ENCODE peak calls at places on chromosomes 11 and 22, in eight cellular contexts. B is pancreas, O is SJSA1, K is mesenchymal stem cell, Y is endothelial cell of umbilical vein, M is cardiac muscle cell, A is brain microvascular endothelial cell, F is neuronal stem cell. C is an unnamed sample.

GRCh38 chr11:69499216-69499945 is 17.9 kb downstream of the LINC01488 start:
- DNase-seq in B (no peak), O (no peak), K (peak; percentile 20), Y (no peak), M (peak; percentile 5), A (no peak), F (no peak), C (peak; percentile 7)

GRCh38 chr22:30767656-30768055 is 73.0 kb downstream of the OSBP2 start:
- DNase-seq in B (no peak), O (no peak), K (no peak), Y (no peak), M (no peak), A (no peak), F (no peak), C (no peak)

GRCh38 chr11:130720232-130720787 is 196.0 kb downstream of the SNX19 start:
- DNase-seq in B (no peak), O (no peak), K (no peak), Y (no peak), M (no peak), A (no peak), F (no peak), C (no peak)

GRCh38 chr11:108647701-108648527 is 17.0 kb upstream of the DDX10 start:
- DNase-seq in B (peak; percentile 77), O (peak; percentile 45), K (peak; percentile 81), Y (peak; percentile 77), M (peak; percentile 90), A (peak; percentile 85), F (peak; percentile 66), C (peak; percentile 93)

GRCh38 chr22:39661842-39662676 is 91.5 kb downstream of the CACNA1I start:
- DNase-seq in B (peak; percentile 75), O (no peak), K (no peak), Y (no peak), M (no peak), A (no peak), F (no peak), C (no peak)

GRCh38 chr22:42375982-42376381 is 56.2 kb downstream of the NFAM1 start:
- DNase-seq in B (no peak), O (no peak), K (no peak), Y (no peak), M (no peak), A (no peak), F (no peak), C (no peak)

GRCh38 chr11:45280449-45280848 is 5.7 kb downstream of the SYT13 start:
- DNase-seq in B (no peak), O (no peak), K (no peak), Y (no peak), M (no peak), A (peak; percentile 39), F (no peak), C (peak; percentile 7)

GRCh38 chr11:3954448-3955298 is 99.2 kb downstream of the STIM1 start:
- DNase-seq in B (no peak), O (no peak), K (peak; percentile 39), Y (no peak), M (no peak), A (no peak), F (no peak), C (peak; percentile 51)

GRCh38 chr22:46289244-46289891 is 7.3 kb upstream of the GTSE1 start:
- DNase-seq in B (no peak), O (no peak), K (no peak), Y (no peak), M (no peak), A (no peak), F (no peak), C (no peak)

GRCh38 chr11:109034341-109034696 is 369.4 kb downstream of the DDX10 start:
- DNase-seq in B (no peak), O (no peak), K (no peak), Y (peak; percentile 78), M (peak; percentile 34), A (peak; percentile 85), F (no peak), C (peak; percentile 54)

GRCh38 chr11:94802501-94802900 is 34.3 kb downstream of the AMOTL1 start:
- DNase-seq in B (no peak), O (no peak), K (no peak), Y (no peak), M (no peak), A (no peak), F (no peak), C (no peak)

GRCh38 chr11:50098186-50098725 is 65.6 kb downstream of the OR4C45 start:
- DNase-seq in B (no peak), O (no peak), K (no peak), Y (no peak), M (no peak), A (no peak), F (no peak), C (no peak)

GRCh38 chr11:122897606-122898210 is 15.1 kb downstream of the JHY start:
- DNase-seq in B (no peak), O (no peak), K (peak; percentile 10), Y (peak; percentile 55), M (peak; percentile 53), A (peak; percentile 32), F (no peak), C (peak; percentile 62)

GRCh38 chr11:60764879-60765278 is 8.2 kb downstream of the MS4A15 start:
- DNase-seq in B (no peak), O (no peak), K (no peak), Y (no peak), M (no peak), A (no peak), F (no peak), C (peak; percentile 22)

GRCh38 chr22:44622147-44622427 is 79.9 kb upstream of the PRR5 start:
- DNase-seq in B (no peak), O (no peak), K (no peak), Y (no peak), M (no peak), A (no peak), F (peak; percentile 71), C (no peak)

GRCh38 chr11:17764446-17765218 is 30.1 kb downstream of the KCNC1 start:
- DNase-seq in B (peak; percentile 45), O (no peak), K (no peak), Y (no peak), M (no peak), A (no peak), F (peak; percentile 81), C (no peak)

DNA sequence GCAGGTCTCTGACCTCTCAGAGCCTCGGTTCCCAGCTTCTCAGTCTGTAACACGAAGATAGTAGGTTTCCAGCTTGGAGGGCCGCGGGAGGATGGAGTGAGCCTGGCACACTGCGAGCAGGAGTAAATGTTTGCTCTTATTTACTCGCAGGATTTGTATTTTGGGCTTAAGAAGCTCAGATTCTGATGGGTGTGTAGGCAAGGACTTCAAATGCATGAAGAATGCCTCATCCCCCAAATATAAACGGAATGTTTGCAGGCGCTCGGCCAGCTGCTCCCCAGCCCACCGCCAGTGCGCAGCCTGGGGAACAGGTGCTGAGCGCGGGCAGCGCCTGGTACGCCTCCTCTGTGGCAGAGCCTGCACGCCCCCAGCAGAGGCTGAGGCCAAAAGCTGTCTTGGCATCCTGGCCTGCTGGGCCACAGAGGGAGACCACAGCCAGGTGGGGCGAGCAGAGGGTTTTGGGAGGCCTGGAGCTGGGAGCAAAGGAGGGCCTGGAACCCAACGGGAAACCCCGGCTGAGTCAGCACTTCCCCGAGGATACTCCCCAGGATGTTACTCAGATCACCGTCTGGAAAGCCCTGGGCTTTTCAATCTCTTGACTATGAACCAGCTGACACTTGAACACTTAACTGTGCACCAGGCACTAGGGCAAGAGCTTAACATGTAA is 9.4 kb downstream of the EHD1 start:
- DNase-seq in B (peak; percentile 57), O (peak; percentile 91), K (peak; percentile 95), Y (peak; percentile 94), M (peak; percentile 78), A (peak; percentile 79), F (no peak), C (peak; percentile 77)
- H3K4me3 ChIP-seq in B (no peak overlapping the region), O (no peak overlapping the region), K (peak overlapping the region; percentile 11), Y (no peak overlapping the region), M (no peak overlapping the region), A (no peak overlapping the region), F (no peak overlapping the region), C (no peak overlapping the region)

GRCh38 chr11:68117896-68118470 is 3.2 kb downstream of the CHKA start:
- DNase-seq in B (no peak), O (no peak), K (peak; percentile 26), Y (no peak), M (no peak), A (no peak), F (no peak), C (peak; percentile 37)

GRCh38 chr11:68118753-68119448 is 2.3 kb downstream of the CHKA start:
- DNase-seq in B (no peak), O (no peak), K (peak; percentile 77), Y (peak; percentile 12), M (peak; percentile 39), A (no peak), F (no peak), C (peak; percentile 17)

GRCh38 chr11:68121067-68121899 is at the start of gene CHKA:
- DNase-seq in B (peak; percentile 95), O (peak; percentile 97), K (peak; percentile 94), Y (peak; percentile 93), M (peak; percentile 96), A (peak; percentile 68), F (peak; percentile 94), C (peak; percentile 87)

GRCh38 chr11:68122936-68123539 is 1.9 kb upstream of the CHKA start:
- DNase-seq in B (no peak), O (no peak), K (no peak), Y (no peak), M (no peak), A (no peak), F (no peak), C (no peak)

GRCh38 chr11:68120212-68121066 is 749 bp downstream of the CHKA start:
- DNase-seq in B (peak; percentile 91), O (peak; percentile 78), K (peak; percentile 58), Y (peak; percentile 51), M (peak; percentile 46), A (no peak), F (peak; percentile 44), C (peak; percentile 31)
- H3K4me3 ChIP-seq in B (peak overlapping the region; percentile 66), O (peak overlapping the region; percentile 99), K (peak overlapping the region; percentile 85), Y (peak overlapping the region; percentile 73), M (peak overlapping the region; percentile 63), A (peak overlapping the region; percentile 61), F (peak overlapping the region; percentile 79), C (peak overlapping the region; percentile 65)

GRCh38 chr11:32173977-32174376 is 83.1 kb downstream of the RCN1 start:
- DNase-seq in B (no peak), O (no peak), K (no peak), Y (no peak), M (no peak), A (no peak), F (no peak), C (no peak)

GRCh38 chr11:32173435-32173834 is 82.6 kb downstream of the RCN1 start:
- DNase-seq in B (no peak), O (peak; percentile 59), K (peak; percentile 60), Y (peak; percentile 55), M (peak; percentile 83), A (peak; percentile 49), F (peak; percentile 62), C (peak; percentile 80)

GRCh38 chr11:32172771-32173170 is 81.9 kb downstream of the RCN1 start:
- DNase-seq in B (no peak), O (no peak), K (no peak), Y (no peak), M (peak; percentile 35), A (no peak), F (no peak), C (no peak)

GRCh38 chr11:32178692-32179091 is 87.8 kb downstream of the RCN1 start:
- DNase-seq in B (no peak), O (no peak), K (no peak), Y (no peak), M (no peak), A (no peak), F (no peak), C (no peak)

GRCh38 chr11:32176223-32176811 is 85.4 kb downstream of the RCN1 start:
- DNase-seq in B (no peak), O (peak; percentile 68), K (peak; percentile 80), Y (peak; percentile 88), M (peak; percentile 89), A (peak; percentile 81), F (peak; percentile 91), C (peak; percentile 89)
- H3K4me3 ChIP-seq in B (no peak overlapping the region), O (no peak overlapping the region), K (no peak overlapping the region), Y (no peak overlapping the region), M (no peak overlapping the region), A (no peak overlapping the region), F (no peak overlapping the region), C (no peak overlapping the region)

GRCh38 chr22:35743466-35743865 is 25.8 kb downstream of the APOL5 start:
- DNase-seq in B (no peak), O (no peak), K (no peak), Y (no peak), M (peak; percentile 25), A (no peak), F (no peak), C (peak; percentile 41)
- H3K4me3 ChIP-seq in B (no peak overlapping the region), O (no peak overlapping the region), K (no peak overlapping the region), Y (no peak overlapping the region), M (no peak overlapping the region), A (no peak overlapping the region), F (no peak overlapping the region), C (no peak overlapping the region)

C was measured in choroid plexus epithelial cell.